ENCODE peak calls at places on chromosomes 7 and 10, in nine cellular contexts. X is HEK293T; Y is GM12878; M is cardiac septum; N is A172; H is head of caudate nucleus; E is stimulated activated CD4-positive, alpha-beta T cell treated with anti-CD3 and anti-CD28 coated beads, Interleukin-15, amount 100 ng/mL, for 1 hour; K is ELF-1; F is fibroblast of mammary gland. G is an unnamed sample.

GRCh38 chr10:34651381-34651780 is 163.7 kb downstream of the PARD3 start:
- DNase-seq in X (no peak), Y (no peak), M (no peak), N (no peak), H (no peak), E (no peak), K (peak), F (no peak), G (no peak)

GRCh38 chr7:149501651-149502050 is 4.0 kb upstream of the ZNF746 start:
- DNase-seq in X (no peak), Y (no peak), M (no peak), N (no peak), H (no peak), E (no peak), K (no peak), F (no peak), G (no peak)

GRCh38 chr7:142110098-142110497 is 1.4 kb upstream of the MGAM2 start:
- DNase-seq in X (no peak), Y (no peak), M (no peak), N (no peak), H (no peak), E (no peak), K (no peak), F (no peak), G (no peak)

GRCh38 chr7:135993950-135994349 is 16.8 kb upstream of the MTPN start:
- DNase-seq in X (no peak), Y (no peak), M (no peak), N (no peak), H (no peak), E (no peak), K (no peak), F (no peak), G (no peak)

GRCh38 chr10:16505168-16505567 is 16.5 kb downstream of the C1QL3 start:
- DNase-seq in X (no peak), Y (no peak), M (no peak), N (no peak), H (no peak), E (no peak), K (no peak), F (peak), G (no peak)

GRCh38 chr7:117283371-117283770 is 39.5 kb downstream of the WNT2 start:
- DNase-seq in X (no peak), Y (no peak), M (no peak), N (peak), H (no peak), E (no peak), K (peak), F (peak), G (no peak)

GRCh38 chr10:44180321-44181154 is 204.4 kb downstream of the CXCL12 start:
- DNase-seq in X (no peak), Y (no peak), M (no peak), N (peak), H (no peak), E (no peak), K (peak), F (peak), G (no peak)

GRCh38 chr10:797179-797578 is 107.7 kb upstream of the DIP2C start:
- DNase-seq in X (no peak), Y (no peak), M (no peak), N (no peak), H (no peak), E (no peak), K (no peak), F (no peak), G (no peak)

GRCh38 chr10:132630666-132631347 is 93.2 kb downstream of the INPP5A start:
- DNase-seq in X (no peak), Y (no peak), M (peak), N (no peak), H (no peak), E (no peak), K (no peak), F (peak), G (no peak)

GRCh38 chr10:102723989-102724388 is 9.6 kb downstream of the SFXN2 start:
- DNase-seq in X (no peak), Y (no peak), M (no peak), N (no peak), H (no peak), E (no peak), K (no peak), F (no peak), G (no peak)

GRCh38 chr7:16645593-16646426 is at the start of the genes ANKMY2 and BZW2:
- DNase-seq in X (peak), Y (peak), M (peak), N (peak), H (peak), E (peak), K (peak), F (peak), G (peak)

GRCh38 chr10:121332829-121333765 is 265.1 kb downstream of the FGFR2 start:
- DNase-seq in X (no peak), Y (no peak), M (no peak), N (no peak), H (peak), E (no peak), K (no peak), F (no peak), G (no peak)

GRCh38 chr7:96993453-96993865 is 11.9 kb upstream of the DLX6 start:
- DNase-seq in X (no peak), Y (no peak), M (no peak), N (no peak), H (no peak), E (no peak), K (peak), F (no peak), G (no peak)

GRCh38 chr7:44884553-44885393 is 557 bp downstream of the PURB start:
- DNase-seq in X (peak), Y (no peak), M (peak), N (peak), H (peak), E (peak), K (peak), F (peak), G (peak)

GRCh38 chr10:123380491-123381085 is 226.4 kb downstream of the BUB3 start:
- DNase-seq in X (no peak), Y (no peak), M (no peak), N (peak), H (no peak), E (no peak), K (no peak), F (peak), G (no peak)

GRCh38 chr7:148218603-148219002 is 372.0 kb upstream of the C7orf33 start:
- DNase-seq in X (no peak), Y (no peak), M (no peak), N (no peak), H (no peak), E (no peak), K (no peak), F (no peak), G (no peak)

GRCh38 chr7:24406053-24406561 is 122.1 kb downstream of the NPY start:
- DNase-seq in X (no peak), Y (no peak), M (no peak), N (no peak), H (no peak), E (no peak), K (no peak), F (peak), G (no peak)